ENCODE peak calls at places on chromosomes 16 and 17, in eight cellular contexts. One of them, this sample, is unnamed.

GRCh38 chr16:83952587-83952939 is 477 bp upstream of the OSGIN1 start:
- DNase-seq in central memory CD4-positive, alpha-beta T cell: no peak
- DNase-seq in HFFc6: no peak
- DNase-seq in HEK293T: no peak
- DNase-seq in AG20443: no peak
- DNase-seq in mesenchymal stem cell: no peak
- DNase-seq in NCI-H524: no peak
- DNase-seq in kidney glomerular epithelial cell: peak; percentile 51
- DNase-seq in this sample: no peak

GRCh38 chr17:6366144-6366755 is 68.7 kb downstream of the AIPL1 start:
- DNase-seq in NCI-H524: no peak
- DNase-seq in mesenchymal stem cell: peak; percentile 77
- DNase-seq in HFFc6: peak; percentile 65
- DNase-seq in AG20443: no peak
- DNase-seq in kidney glomerular epithelial cell: peak; percentile 45
- DNase-seq in HEK293T: no peak
- DNase-seq in central memory CD4-positive, alpha-beta T cell: no peak
- DNase-seq in this sample: no peak

GRCh38 chr17:30336369-30337171 is 2.7 kb upstream of the TMIGD1 start:
- DNase-seq in kidney glomerular epithelial cell: peak; percentile 59
- DNase-seq in HEK293T: peak; percentile 49
- DNase-seq in HFFc6: peak; percentile 44
- DNase-seq in central memory CD4-positive, alpha-beta T cell: peak; percentile 73
- DNase-seq in mesenchymal stem cell: peak; percentile 44
- DNase-seq in NCI-H524: peak; percentile 72
- DNase-seq in AG20443: peak; percentile 37
- DNase-seq in this sample: no peak

GRCh38 chr17:22272363-22273146 is 580.2 kb downstream of the KCNJ18 start:
- DNase-seq in AG20443: no peak
- DNase-seq in kidney glomerular epithelial cell: no peak
- DNase-seq in HFFc6: no peak
- DNase-seq in HEK293T: no peak
- DNase-seq in NCI-H524: no peak
- DNase-seq in central memory CD4-positive, alpha-beta T cell: no peak
- DNase-seq in mesenchymal stem cell: no peak
- DNase-seq in this sample: no peak

GRCh38 chr17:32355649-32356377 is 5.9 kb downstream of the ZNF207 start:
- DNase-seq in HFFc6: no peak
- DNase-seq in HEK293T: no peak
- DNase-seq in AG20443: no peak
- DNase-seq in central memory CD4-positive, alpha-beta T cell: no peak
- DNase-seq in NCI-H524: no peak
- DNase-seq in kidney glomerular epithelial cell: peak; percentile 30
- DNase-seq in mesenchymal stem cell: no peak
- DNase-seq in this sample: no peak

GRCh38 chr17:63475491-63476412 is 1.1 kb upstream of the ACE start:
- DNase-seq in central memory CD4-positive, alpha-beta T cell: no peak
- DNase-seq in HEK293T: no peak
- DNase-seq in mesenchymal stem cell: no peak
- DNase-seq in AG20443: no peak
- DNase-seq in NCI-H524: no peak
- DNase-seq in HFFc6: no peak
- DNase-seq in kidney glomerular epithelial cell: no peak
- DNase-seq in this sample: no peak

GRCh38 chr16:14559809-14560227 is 70.2 kb downstream of the PARN start:
- DNase-seq in mesenchymal stem cell: no peak
- DNase-seq in kidney glomerular epithelial cell: no peak
- DNase-seq in central memory CD4-positive, alpha-beta T cell: no peak
- DNase-seq in AG20443: peak; percentile 76
- DNase-seq in HEK293T: no peak
- DNase-seq in NCI-H524: no peak
- DNase-seq in HFFc6: no peak
- DNase-seq in this sample: peak; percentile 39

GRCh38 chr16:84553873-84554399 is 49.5 kb upstream of the MEAK7 start:
- DNase-seq in AG20443: no peak
- DNase-seq in central memory CD4-positive, alpha-beta T cell: peak; percentile 52
- DNase-seq in kidney glomerular epithelial cell: no peak
- DNase-seq in mesenchymal stem cell: no peak
- DNase-seq in HFFc6: no peak
- DNase-seq in NCI-H524: no peak
- DNase-seq in HEK293T: no peak
- DNase-seq in this sample: no peak

GRCh38 chr16:88385831-88386815 is 3.4 kb downstream of the ZNF469 start:
- DNase-seq in AG20443: no peak
- DNase-seq in central memory CD4-positive, alpha-beta T cell: no peak
- DNase-seq in kidney glomerular epithelial cell: no peak
- DNase-seq in HFFc6: no peak
- DNase-seq in mesenchymal stem cell: no peak
- DNase-seq in HEK293T: no peak
- DNase-seq in NCI-H524: no peak
- DNase-seq in this sample: peak; percentile 37

GRCh38 chr16:46731691-46732555 is 16.2 kb downstream of the MYLK3 start:
- DNase-seq in HEK293T: no peak
- DNase-seq in mesenchymal stem cell: no peak
- DNase-seq in AG20443: peak; percentile 14
- DNase-seq in NCI-H524: no peak
- DNase-seq in HFFc6: no peak
- DNase-seq in kidney glomerular epithelial cell: no peak
- DNase-seq in central memory CD4-positive, alpha-beta T cell: no peak
- DNase-seq in this sample: no peak

GRCh38 chr17:5595831-5596230 is 11.5 kb upstream of the NLRP1 start:
- DNase-seq in AG20443: no peak
- DNase-seq in HEK293T: no peak
- DNase-seq in mesenchymal stem cell: no peak
- DNase-seq in central memory CD4-positive, alpha-beta T cell: no peak
- DNase-seq in HFFc6: no peak
- DNase-seq in NCI-H524: no peak
- DNase-seq in kidney glomerular epithelial cell: no peak
- DNase-seq in this sample: no peak

GRCh38 chr16:68658258-68658973 is 13.3 kb downstream of the CDH3 start:
- DNase-seq in kidney glomerular epithelial cell: peak; percentile 53
- DNase-seq in central memory CD4-positive, alpha-beta T cell: no peak
- DNase-seq in mesenchymal stem cell: peak; percentile 64
- DNase-seq in AG20443: peak; percentile 81
- DNase-seq in HEK293T: no peak
- DNase-seq in HFFc6: peak; percentile 93
- DNase-seq in NCI-H524: no peak
- DNase-seq in this sample: no peak

GRCh38 chr17:69287168-69287567 is 39.8 kb downstream of the ABCA5 start:
- DNase-seq in HEK293T: no peak
- DNase-seq in HFFc6: peak; percentile 44
- DNase-seq in central memory CD4-positive, alpha-beta T cell: no peak
- DNase-seq in mesenchymal stem cell: peak; percentile 25
- DNase-seq in kidney glomerular epithelial cell: no peak
- DNase-seq in NCI-H524: no peak
- DNase-seq in AG20443: no peak
- DNase-seq in this sample: no peak

GRCh38 chr17:49525831-49526741 is 31.0 kb downstream of the NGFR start:
- DNase-seq in AG20443: no peak
- DNase-seq in central memory CD4-positive, alpha-beta T cell: no peak
- DNase-seq in mesenchymal stem cell: no peak
- DNase-seq in HEK293T: no peak
- DNase-seq in HFFc6: no peak
- DNase-seq in NCI-H524: no peak
- DNase-seq in kidney glomerular epithelial cell: no peak
- DNase-seq in this sample: peak; percentile 88

GRCh38 chr16:27982184-27982583 is 81.3 kb downstream of the GSG1L start:
- DNase-seq in central memory CD4-positive, alpha-beta T cell: no peak
- DNase-seq in mesenchymal stem cell: no peak
- DNase-seq in kidney glomerular epithelial cell: no peak
- DNase-seq in AG20443: no peak
- DNase-seq in HFFc6: no peak
- DNase-seq in NCI-H524: peak; percentile 32
- DNase-seq in HEK293T: no peak
- DNase-seq in this sample: no peak

GRCh38 chr17:59762022-59762825 is 54.8 kb downstream of the VMP1 start:
- DNase-seq in kidney glomerular epithelial cell: peak; percentile 50
- DNase-seq in AG20443: peak; percentile 29
- DNase-seq in central memory CD4-positive, alpha-beta T cell: no peak
- DNase-seq in HFFc6: peak; percentile 62
- DNase-seq in mesenchymal stem cell: peak; percentile 89
- DNase-seq in HEK293T: no peak
- DNase-seq in NCI-H524: no peak
- DNase-seq in this sample: no peak

GRCh38 chr17:35254107-35254802 is 11.4 kb downstream of the SLFN5 start:
- DNase-seq in AG20443: peak; percentile 79
- DNase-seq in NCI-H524: no peak
- DNase-seq in HFFc6: peak; percentile 92
- DNase-seq in central memory CD4-positive, alpha-beta T cell: no peak
- DNase-seq in HEK293T: no peak
- DNase-seq in mesenchymal stem cell: peak; percentile 86
- DNase-seq in kidney glomerular epithelial cell: peak; percentile 96
- DNase-seq in this sample: peak; percentile 35

GRCh38 chr16:19382084-19382801 is 35.4 kb upstream of the TMC5 start:
- DNase-seq in kidney glomerular epithelial cell: no peak
- DNase-seq in HEK293T: no peak
- DNase-seq in central memory CD4-positive, alpha-beta T cell: no peak
- DNase-seq in AG20443: no peak
- DNase-seq in NCI-H524: no peak
- DNase-seq in mesenchymal stem cell: no peak
- DNase-seq in HFFc6: no peak
- DNase-seq in this sample: no peak

GRCh38 chr17:50480854-50481490 is 2.3 kb downstream of the RSAD1 start:
- DNase-seq in HEK293T: no peak
- DNase-seq in mesenchymal stem cell: no peak
- DNase-seq in kidney glomerular epithelial cell: no peak
- DNase-seq in AG20443: no peak
- DNase-seq in NCI-H524: no peak
- DNase-seq in HFFc6: no peak
- DNase-seq in central memory CD4-positive, alpha-beta T cell: no peak
- DNase-seq in this sample: no peak

GRCh38 chr16:58409316-58409973 is 17.2 kb downstream of the GINS3 start:
- DNase-seq in HFFc6: peak; percentile 28
- DNase-seq in HEK293T: no peak
- DNase-seq in AG20443: peak; percentile 79
- DNase-seq in kidney glomerular epithelial cell: peak; percentile 63
- DNase-seq in NCI-H524: no peak
- DNase-seq in mesenchymal stem cell: no peak
- DNase-seq in central memory CD4-positive, alpha-beta T cell: no peak
- DNase-seq in this sample: no peak

GRCh38 chr17:48100591-48101011 is 677 bp downstream of the CBX1 start:
- DNase-seq in kidney glomerular epithelial cell: no peak
- DNase-seq in mesenchymal stem cell: peak; percentile 74
- DNase-seq in central memory CD4-positive, alpha-beta T cell: no peak
- DNase-seq in NCI-H524: peak; percentile 80
- DNase-seq in HFFc6: peak; percentile 35
- DNase-seq in AG20443: peak; percentile 52
- DNase-seq in HEK293T: peak; percentile 60
- DNase-seq in this sample: peak; percentile 39